ENCODE peak calls at places on chromosomes 13 and 19, in eight cellular contexts. One of them, this sample, is unnamed.
A peak's percentile ranks its signal among the peaks of the same experiment; 100 is the strongest.

GRCh38 chr13:77415253-77416127 is 88.6 kb upstream of the MYCBP2 start:
- DNase-seq in left ventricle myocardium inferior: no peak
- DNase-seq in suprapubic skin: no peak
- DNase-seq in heart right ventricle: no peak
- DNase-seq in cardiac muscle cell: no peak
- DNase-seq in body of pancreas: no peak
- DNase-seq in heart left ventricle: no peak
- DNase-seq in right lobe of liver: no peak
- DNase-seq in this sample: no peak

GRCh38 chr13:48892311-48892710 is 83.4 kb upstream of the FNDC3A start:
- DNase-seq in left ventricle myocardium inferior: no peak
- DNase-seq in suprapubic skin: no peak
- DNase-seq in heart right ventricle: no peak
- DNase-seq in cardiac muscle cell: no peak
- DNase-seq in body of pancreas: no peak
- DNase-seq in heart left ventricle: no peak
- DNase-seq in right lobe of liver: no peak
- DNase-seq in this sample: no peak

GRCh38 chr13:97944396-97945029 is 9.0 kb upstream of the IPO5 start:
- DNase-seq in left ventricle myocardium inferior: no peak
- DNase-seq in suprapubic skin: no peak
- DNase-seq in heart right ventricle: no peak
- DNase-seq in cardiac muscle cell: no peak
- DNase-seq in body of pancreas: no peak
- DNase-seq in heart left ventricle: no peak
- DNase-seq in right lobe of liver: no peak
- DNase-seq in this sample: no peak

GRCh38 chr13:76822691-76823267 is 63.4 kb downstream of the KCTD12 start:
- DNase-seq in left ventricle myocardium inferior: no peak
- DNase-seq in suprapubic skin: no peak
- DNase-seq in heart right ventricle: no peak
- DNase-seq in cardiac muscle cell: no peak
- DNase-seq in body of pancreas: no peak
- DNase-seq in heart left ventricle: no peak
- DNase-seq in right lobe of liver: no peak
- DNase-seq in this sample: no peak

GRCh38 chr19:41926028-41926860 is 2.0 kb downstream of the ERFL start:
- DNase-seq in left ventricle myocardium inferior: no peak
- DNase-seq in suprapubic skin: no peak
- DNase-seq in heart right ventricle: no peak
- DNase-seq in cardiac muscle cell: no peak
- DNase-seq in body of pancreas: no peak
- DNase-seq in heart left ventricle: no peak
- DNase-seq in right lobe of liver: no peak
- DNase-seq in this sample: no peak

GRCh38 chr13:99671746-99672145 is 170.5 kb downstream of the TM9SF2 start:
- DNase-seq in left ventricle myocardium inferior: no peak
- DNase-seq in suprapubic skin: no peak
- DNase-seq in heart right ventricle: no peak
- DNase-seq in cardiac muscle cell: no peak
- DNase-seq in body of pancreas: no peak
- DNase-seq in heart left ventricle: no peak
- DNase-seq in right lobe of liver: no peak
- DNase-seq in this sample: no peak

GRCh38 chr19:29697523-29698261 is 17.4 kb downstream of the C19orf12 start:
- DNase-seq in left ventricle myocardium inferior: no peak
- DNase-seq in suprapubic skin: no peak
- DNase-seq in heart right ventricle: no peak
- DNase-seq in cardiac muscle cell: no peak
- DNase-seq in body of pancreas: no peak
- DNase-seq in heart left ventricle: no peak
- DNase-seq in right lobe of liver: no peak
- DNase-seq in this sample: peak; percentile 26

GRCh38 chr19:44814517-44814916 is 5.6 kb downstream of the BCAM start:
- DNase-seq in left ventricle myocardium inferior: no peak
- DNase-seq in suprapubic skin: no peak
- DNase-seq in heart right ventricle: no peak
- DNase-seq in cardiac muscle cell: no peak
- DNase-seq in body of pancreas: no peak
- DNase-seq in heart left ventricle: no peak
- DNase-seq in right lobe of liver: no peak
- DNase-seq in this sample: no peak

GRCh38 chr19:5032101-5032967 is 63.4 kb downstream of the KDM4B start:
- DNase-seq in left ventricle myocardium inferior: peak; percentile 54
- DNase-seq in suprapubic skin: no peak
- DNase-seq in heart right ventricle: no peak
- DNase-seq in cardiac muscle cell: peak; percentile 52
- DNase-seq in body of pancreas: no peak
- DNase-seq in heart left ventricle: no peak
- DNase-seq in right lobe of liver: peak; percentile 47
- DNase-seq in this sample: no peak

GRCh38 chr13:43316997-43317396 is 293.6 kb downstream of the DNAJC15 start:
- DNase-seq in left ventricle myocardium inferior: no peak
- DNase-seq in suprapubic skin: no peak
- DNase-seq in heart right ventricle: no peak
- DNase-seq in cardiac muscle cell: no peak
- DNase-seq in body of pancreas: peak; percentile 22
- DNase-seq in heart left ventricle: peak; percentile 34
- DNase-seq in right lobe of liver: peak; percentile 51
- DNase-seq in this sample: peak; percentile 45

GRCh38 chr13:23081901-23082300 is 98.9 kb upstream of the SGCG start:
- DNase-seq in left ventricle myocardium inferior: no peak
- DNase-seq in suprapubic skin: no peak
- DNase-seq in heart right ventricle: no peak
- DNase-seq in cardiac muscle cell: no peak
- DNase-seq in body of pancreas: no peak
- DNase-seq in heart left ventricle: no peak
- DNase-seq in right lobe of liver: no peak
- DNase-seq in this sample: no peak

GRCh38 chr13:109101550-109102144 is 472.2 kb downstream of the MYO16 start:
- DNase-seq in left ventricle myocardium inferior: no peak
- DNase-seq in suprapubic skin: no peak
- DNase-seq in heart right ventricle: no peak
- DNase-seq in cardiac muscle cell: no peak
- DNase-seq in body of pancreas: no peak
- DNase-seq in heart left ventricle: no peak
- DNase-seq in right lobe of liver: no peak
- DNase-seq in this sample: no peak

GRCh38 chr19:1206063-1206732 is 620 bp downstream of the STK11 start:
- DNase-seq in left ventricle myocardium inferior: no peak
- DNase-seq in suprapubic skin: no peak
- DNase-seq in heart right ventricle: no peak
- DNase-seq in cardiac muscle cell: peak; percentile 35
- DNase-seq in body of pancreas: no peak
- DNase-seq in heart left ventricle: no peak
- DNase-seq in right lobe of liver: peak; percentile 52
- DNase-seq in this sample: no peak

GRCh38 chr13:102091231-102091630 is 310.6 kb downstream of the FGF14 start:
- DNase-seq in left ventricle myocardium inferior: no peak
- DNase-seq in suprapubic skin: no peak
- DNase-seq in heart right ventricle: no peak
- DNase-seq in cardiac muscle cell: peak; percentile 1
- DNase-seq in body of pancreas: no peak
- DNase-seq in heart left ventricle: no peak
- DNase-seq in right lobe of liver: no peak
- DNase-seq in this sample: no peak

GRCh38 chr19:14383898-14384669 is 2.8 kb downstream of the ADGRE5 start:
- DNase-seq in left ventricle myocardium inferior: no peak
- DNase-seq in suprapubic skin: peak; percentile 72
- DNase-seq in heart right ventricle: no peak
- DNase-seq in cardiac muscle cell: no peak
- DNase-seq in body of pancreas: peak; percentile 45
- DNase-seq in heart left ventricle: peak; percentile 59
- DNase-seq in right lobe of liver: no peak
- DNase-seq in this sample: no peak

GRCh38 chr13:77316430-77316829 is 10.5 kb downstream of the MYCBP2 start:
- DNase-seq in left ventricle myocardium inferior: no peak
- DNase-seq in suprapubic skin: no peak
- DNase-seq in heart right ventricle: no peak
- DNase-seq in cardiac muscle cell: no peak
- DNase-seq in body of pancreas: no peak
- DNase-seq in heart left ventricle: no peak
- DNase-seq in right lobe of liver: no peak
- DNase-seq in this sample: no peak

GRCh38 chr13:47723898-47724297 is 277.2 kb downstream of the SUCLA2 start:
- DNase-seq in left ventricle myocardium inferior: no peak
- DNase-seq in suprapubic skin: no peak
- DNase-seq in heart right ventricle: no peak
- DNase-seq in cardiac muscle cell: no peak
- DNase-seq in body of pancreas: no peak
- DNase-seq in heart left ventricle: no peak
- DNase-seq in right lobe of liver: no peak
- DNase-seq in this sample: no peak

GRCh38 chr13:47719164-47719563 is 281.9 kb downstream of the SUCLA2 start:
- DNase-seq in left ventricle myocardium inferior: no peak
- DNase-seq in suprapubic skin: no peak
- DNase-seq in heart right ventricle: no peak
- DNase-seq in cardiac muscle cell: no peak
- DNase-seq in body of pancreas: no peak
- DNase-seq in heart left ventricle: no peak
- DNase-seq in right lobe of liver: no peak
- DNase-seq in this sample: no peak
- H3K27me3 ChIP-seq in left ventricle myocardium inferior: no peaks in the 10 kb centered on the region
- H3K27me3 ChIP-seq in suprapubic skin: no peaks in the 10 kb centered on the region
- H3K27me3 ChIP-seq in heart right ventricle: no peaks in the 10 kb centered on the region
- H3K27me3 ChIP-seq in cardiac muscle cell: no peaks in the 10 kb centered on the region
- H3K27me3 ChIP-seq in body of pancreas: no peaks in the 10 kb centered on the region
- H3K27me3 ChIP-seq in heart left ventricle: peaks cover 4% of the 10 kb centered on the region
- H3K27me3 ChIP-seq in right lobe of liver: no peaks in the 10 kb centered on the region
- H3K27me3 ChIP-seq in this sample: no peaks in the 10 kb centered on the region

GRCh38 chr19:57771417-57771816 is 1.9 kb downstream of the ZNF586 start:
- DNase-seq in left ventricle myocardium inferior: no peak
- DNase-seq in suprapubic skin: no peak
- DNase-seq in heart right ventricle: no peak
- DNase-seq in cardiac muscle cell: no peak
- DNase-seq in body of pancreas: no peak
- DNase-seq in heart left ventricle: no peak
- DNase-seq in right lobe of liver: no peak
- DNase-seq in this sample: no peak

GRCh38 chr19:57773488-57773887 is 4.0 kb downstream of the ZNF586 start:
- DNase-seq in left ventricle myocardium inferior: no peak
- DNase-seq in suprapubic skin: no peak
- DNase-seq in heart right ventricle: no peak
- DNase-seq in cardiac muscle cell: no peak
- DNase-seq in body of pancreas: no peak
- DNase-seq in heart left ventricle: no peak
- DNase-seq in right lobe of liver: no peak
- DNase-seq in this sample: no peak

GRCh38 chr19:57778358-57778757 is 8.9 kb downstream of the ZNF586 start:
- DNase-seq in left ventricle myocardium inferior: no peak
- DNase-seq in suprapubic skin: no peak
- DNase-seq in heart right ventricle: no peak
- DNase-seq in cardiac muscle cell: no peak
- DNase-seq in body of pancreas: no peak
- DNase-seq in heart left ventricle: no peak
- DNase-seq in right lobe of liver: no peak
- DNase-seq in this sample: no peak

GRCh38 chr19:57779220-57779845 is 9.9 kb downstream of the ZNF586 start:
- DNase-seq in left ventricle myocardium inferior: no peak
- DNase-seq in suprapubic skin: no peak
- DNase-seq in heart right ventricle: no peak
- DNase-seq in cardiac muscle cell: no peak
- DNase-seq in body of pancreas: no peak
- DNase-seq in heart left ventricle: no peak
- DNase-seq in right lobe of liver: no peak
- DNase-seq in this sample: no peak

GRCh38 chr19:57776764-57777296 is 7.4 kb downstream of the ZNF586 start:
- DNase-seq in left ventricle myocardium inferior: no peak
- DNase-seq in suprapubic skin: no peak
- DNase-seq in heart right ventricle: no peak
- DNase-seq in cardiac muscle cell: no peak
- DNase-seq in body of pancreas: no peak
- DNase-seq in heart left ventricle: no peak
- DNase-seq in right lobe of liver: no peak
- DNase-seq in this sample: no peak
- H3K9me3 ChIP-seq in left ventricle myocardium inferior: peaks cover 100% of the 10 kb centered on the region
- H3K9me3 ChIP-seq in suprapubic skin: peaks cover 38% of the 10 kb centered on the region
- H3K9me3 ChIP-seq in heart right ventricle: peaks cover 75% of the 10 kb centered on the region
- H3K9me3 ChIP-seq in cardiac muscle cell: no peaks in the 10 kb centered on the region
- H3K9me3 ChIP-seq in body of pancreas: peaks cover 48% of the 10 kb centered on the region
- H3K9me3 ChIP-seq in heart left ventricle: no peaks in the 10 kb centered on the region
- H3K9me3 ChIP-seq in right lobe of liver: peaks cover 3% of the 10 kb centered on the region
- H3K9me3 ChIP-seq in this sample: peaks cover 42% of the 10 kb centered on the region

GRCh38 chr19:34366670-34367423 is 1.9 kb downstream of the GPI start:
- DNase-seq in left ventricle myocardium inferior: no peak
- DNase-seq in suprapubic skin: no peak
- DNase-seq in heart right ventricle: no peak
- DNase-seq in cardiac muscle cell: no peak
- DNase-seq in body of pancreas: no peak
- DNase-seq in heart left ventricle: no peak
- DNase-seq in right lobe of liver: no peak
- DNase-seq in this sample: no peak
- H3K4me3 ChIP-seq in left ventricle myocardium inferior: peak overlapping the region; percentile 96
- H3K4me3 ChIP-seq in suprapubic skin: peak overlapping the region; percentile 97
- H3K4me3 ChIP-seq in heart right ventricle: peak overlapping the region; percentile 99
- H3K4me3 ChIP-seq in cardiac muscle cell: peak overlapping the region; percentile 100
- H3K4me3 ChIP-seq in body of pancreas: no peak overlapping the region
- H3K4me3 ChIP-seq in heart left ventricle: peak overlapping the region; percentile 99
- H3K4me3 ChIP-seq in right lobe of liver: no peak overlapping the region
- H3K4me3 ChIP-seq in this sample: no peak overlapping the region

GRCh38 chr13:50907781-50908180 is 1.8 kb upstream of the RNASEH2B start:
- DNase-seq in left ventricle myocardium inferior: no peak
- DNase-seq in suprapubic skin: no peak
- DNase-seq in heart right ventricle: no peak
- DNase-seq in cardiac muscle cell: no peak
- DNase-seq in body of pancreas: no peak
- DNase-seq in heart left ventricle: no peak
- DNase-seq in right lobe of liver: no peak
- DNase-seq in this sample: no peak

GRCh38 chr13:50911051-50911690 is 1.6 kb downstream of the RNASEH2B start:
- DNase-seq in left ventricle myocardium inferior: no peak
- DNase-seq in suprapubic skin: no peak
- DNase-seq in heart right ventricle: no peak
- DNase-seq in cardiac muscle cell: peak; percentile 59
- DNase-seq in body of pancreas: no peak
- DNase-seq in heart left ventricle: no peak
- DNase-seq in right lobe of liver: no peak
- DNase-seq in this sample: no peak

GRCh38 chr13:50909605-50910482 is at the start of gene RNASEH2B:
- DNase-seq in left ventricle myocardium inferior: peak; percentile 78
- DNase-seq in suprapubic skin: peak; percentile 75
- DNase-seq in heart right ventricle: peak; percentile 78
- DNase-seq in cardiac muscle cell: peak; percentile 81
- DNase-seq in body of pancreas: peak; percentile 70
- DNase-seq in heart left ventricle: peak; percentile 75
- DNase-seq in right lobe of liver: peak; percentile 83
- DNase-seq in this sample: peak; percentile 83

GRCh38 chr13:50910483-50910805 is 853 bp downstream of the RNASEH2B start:
- DNase-seq in left ventricle myocardium inferior: no peak
- DNase-seq in suprapubic skin: peak; percentile 77
- DNase-seq in heart right ventricle: no peak
- DNase-seq in cardiac muscle cell: peak; percentile 42
- DNase-seq in body of pancreas: peak; percentile 47
- DNase-seq in heart left ventricle: peak; percentile 41
- DNase-seq in right lobe of liver: peak; percentile 54
- DNase-seq in this sample: peak; percentile 60

GRCh38 chr13:50908371-50908770 is 1.2 kb upstream of the RNASEH2B start:
- DNase-seq in left ventricle myocardium inferior: no peak
- DNase-seq in suprapubic skin: no peak
- DNase-seq in heart right ventricle: no peak
- DNase-seq in cardiac muscle cell: no peak
- DNase-seq in body of pancreas: no peak
- DNase-seq in heart left ventricle: no peak
- DNase-seq in right lobe of liver: no peak
- DNase-seq in this sample: no peak
- H3K27me3 ChIP-seq in left ventricle myocardium inferior: no peaks in the 10 kb centered on the region
- H3K27me3 ChIP-seq in suprapubic skin: no peaks in the 10 kb centered on the region
- H3K27me3 ChIP-seq in heart right ventricle: no peaks in the 10 kb centered on the region
- H3K27me3 ChIP-seq in cardiac muscle cell: no peaks in the 10 kb centered on the region
- H3K27me3 ChIP-seq in body of pancreas: no peaks in the 10 kb centered on the region
- H3K27me3 ChIP-seq in heart left ventricle: no peaks in the 10 kb centered on the region
- H3K27me3 ChIP-seq in right lobe of liver: no peaks in the 10 kb centered on the region
- H3K27me3 ChIP-seq in this sample: no peaks in the 10 kb centered on the region